ENCODE peak calls at places on chromosomes 7 and 10, in four cellular contexts. N is H1, Z is GM12878, K is IMR-90. W is an unnamed sample.

GRCh38 chr10:102113261-102113955 is 6.8 kb downstream of the LDB1 start:
- DNase-seq in N (no peak), Z (no peak), K (no peak), W (no peak)

GRCh38 chr10:105973252-105973877 is 1191.1 kb downstream of the SORCS1 start:
- DNase-seq in N (no peak), K (no peak), Z (no peak), W (no peak)

GRCh38 chr7:22251906-22252495 is 105.0 kb downstream of the RAPGEF5 start:
- DNase-seq in K (no peak), Z (no peak), N (no peak), W (no peak)

GRCh38 chr7:18356195-18356645 is 139.3 kb upstream of the HDAC9 start:
- DNase-seq in K (peak; percentile 28), Z (no peak), N (no peak), W (peak; percentile 27)

GRCh38 chr7:32506266-32507054 is 11.2 kb downstream of the AVL9 start:
- DNase-seq in N (no peak), K (peak; percentile 90), Z (no peak), W (peak; percentile 69)

GRCh38 chr7:157552295-157552993 is 215.6 kb downstream of the DNAJB6 start:
- DNase-seq in N (no peak), Z (no peak), K (no peak), W (no peak)

GRCh38 chr7:30070052-30070451 is 41.8 kb downstream of the PLEKHA8 start:
- DNase-seq in K (no peak), Z (no peak), N (no peak), W (no peak)

GRCh38 chr10:133123746-133124356 is 36.1 kb downstream of the ADGRA1 start:
- DNase-seq in K (no peak), N (no peak), Z (no peak), W (no peak)

GRCh38 chr7:47653550-47654351 is 71.8 kb upstream of the TNS3 start:
- DNase-seq in Z (no peak), N (no peak), K (peak; percentile 81), W (no peak)

GRCh38 chr10:84540617-84541288 is 212.4 kb downstream of the CCSER2 start:
- DNase-seq in N (peak; percentile 95), Z (no peak), K (peak; percentile 44), W (peak; percentile 85)

GRCh38 chr10:4240641-4241197 is 455.7 kb upstream of the KLF6 start:
- DNase-seq in N (no peak), Z (no peak), K (peak; percentile 96), W (no peak)

GRCh38 chr10:3784510-3785250 is at the start of gene KLF6:
- DNase-seq in K (peak; percentile 28), Z (no peak), N (peak; percentile 70), W (peak; percentile 44)

GRCh38 chr7:23680417-23681405 is 712 bp downstream of the FAM221A start:
- DNase-seq in Z (no peak), N (peak; percentile 72), K (peak; percentile 62), W (no peak)

GRCh38 chr7:80624763-80625162 is 13.7 kb upstream of the CD36 start:
- DNase-seq in N (no peak), Z (no peak), K (no peak), W (no peak)

GRCh38 chr10:5570007-5570655 is 45.4 kb downstream of the CALML3 start:
- DNase-seq in N (no peak), Z (no peak), K (no peak), W (no peak)

GRCh38 chr7:143967398-143967797 is 12.8 kb downstream of the OR2F1 start:
- DNase-seq in Z (no peak), K (no peak), N (no peak), W (no peak)

GRCh38 chr10:62638062-62638477 is 166.4 kb upstream of the ADO start:
- DNase-seq in K (peak; percentile 19), Z (peak; percentile 77), N (no peak), W (no peak)

GRCh38 chr10:121598261-121599249 is at the start of gene FGFR2:
- DNase-seq in Z (no peak), N (peak; percentile 90), K (no peak), W (peak; percentile 68)

GRCh38 chr10:103836273-103836672 is 19.1 kb downstream of the SH3PXD2A start:
- DNase-seq in Z (no peak), N (no peak), K (no peak), W (no peak)

GRCh38 chr10:132326925-132327324 is 5.1 kb upstream of the LRRC27 start:
- DNase-seq in N (no peak), Z (no peak), K (no peak), W (no peak)

GRCh38 chr10:100222529-100222928 is 6.9 kb downstream of the CHUK start:
- DNase-seq in N (no peak), Z (no peak), K (no peak), W (no peak)

GRCh38 chr10:30454744-30455498 is 20.9 kb downstream of the MAP3K8 start:
- DNase-seq in Z (no peak), K (peak; percentile 86), N (no peak), W (no peak)

GRCh38 chr7:2083362-2083761 is 149.4 kb downstream of the MAD1L1 start:
- DNase-seq in Z (no peak), N (no peak), K (no peak), W (no peak)

GRCh38 chr7:45644237-45644636 is 70.1 kb downstream of the ADCY1 start:
- DNase-seq in N (peak; percentile 29), K (no peak), Z (no peak), W (no peak)

GRCh38 chr7:138197306-138197640 is 121.0 kb downstream of the AKR1D1 start:
- DNase-seq in K (no peak), N (no peak), Z (no peak), W (no peak)

GRCh38 chr7:140390466-140391190 is 7.7 kb downstream of the SLC37A3 start:
- DNase-seq in Z (peak; percentile 61), K (peak; percentile 22), N (peak; percentile 47), W (no peak)

GRCh38 chr10:14822879-14823755 is 14.7 kb downstream of the CDNF start:
- DNase-seq in K (peak; percentile 59), N (no peak), Z (no peak), W (peak; percentile 25)
- TF ChIP-seq CHD1 in K (no peak), N (no peak), Z (no peak), W (no peak)

DNA sequence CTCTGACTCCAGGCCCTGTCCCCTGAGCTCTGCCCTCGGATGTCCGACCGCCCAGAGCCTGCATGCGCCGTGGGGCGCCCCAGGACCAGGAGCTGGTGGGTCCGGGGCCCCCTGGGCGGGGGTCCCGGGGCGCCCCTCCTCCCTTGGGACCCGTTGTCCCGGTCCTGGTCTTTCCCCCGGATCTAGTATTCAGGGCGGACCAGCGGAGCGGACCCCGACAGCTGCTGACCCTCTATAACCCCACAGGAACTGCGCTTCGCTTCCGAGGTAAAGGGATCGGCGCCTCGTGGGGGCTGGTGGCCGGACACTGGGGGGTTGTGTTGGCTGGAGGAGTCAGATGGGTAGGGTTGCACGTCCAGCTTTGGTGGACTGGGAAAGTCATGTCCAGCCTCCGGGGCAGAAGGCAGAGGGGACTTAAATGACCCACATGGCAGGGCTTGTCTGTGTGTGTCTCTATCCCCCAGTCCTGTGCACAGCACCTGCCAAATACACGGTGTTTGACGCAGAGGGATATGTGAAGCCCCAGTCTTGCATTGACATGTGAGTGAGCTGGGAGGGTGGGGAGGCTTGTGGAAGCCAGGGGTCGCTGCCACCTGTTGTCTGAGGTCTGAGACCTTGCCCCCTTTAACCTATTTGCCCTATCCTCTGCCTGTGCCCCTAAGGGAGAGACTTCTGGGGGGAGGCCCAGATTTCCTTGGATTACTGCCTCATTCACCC is 548 bp downstream of the MOSPD3 start:
- DNase-seq in K (no peak), Z (no peak), N (peak; percentile 57), W (peak; percentile 45)
- TF ChIP-seq CHD1 in K (no peak), Z (no peak), N (no peak), W (no peak)

GRCh38 chr10:119616879-119617580 is 20.3 kb upstream of the TIAL1 start:
- DNase-seq in N (peak; percentile 64), Z (no peak), K (no peak), W (peak; percentile 49)
- TF ChIP-seq CHD1 in N (no peak), Z (no peak), K (no peak), W (no peak)

GRCh38 chr7:102258749-102259107 is 27.9 kb upstream of the SH2B2 start:
- DNase-seq in Z (no peak), K (peak; percentile 15), N (no peak), W (no peak)

GRCh38 chr7:102261451-102261850 is 25.2 kb upstream of the SH2B2 start:
- DNase-seq in Z (no peak), K (no peak), N (no peak), W (no peak)

GRCh38 chr7:102258073-102258748 is 28.5 kb upstream of the SH2B2 start:
- DNase-seq in Z (no peak), K (no peak), N (no peak), W (no peak)

GRCh38 chr7:102262536-102262935 is 24.1 kb upstream of the SH2B2 start:
- DNase-seq in N (no peak), Z (no peak), K (no peak), W (no peak)

DNA sequence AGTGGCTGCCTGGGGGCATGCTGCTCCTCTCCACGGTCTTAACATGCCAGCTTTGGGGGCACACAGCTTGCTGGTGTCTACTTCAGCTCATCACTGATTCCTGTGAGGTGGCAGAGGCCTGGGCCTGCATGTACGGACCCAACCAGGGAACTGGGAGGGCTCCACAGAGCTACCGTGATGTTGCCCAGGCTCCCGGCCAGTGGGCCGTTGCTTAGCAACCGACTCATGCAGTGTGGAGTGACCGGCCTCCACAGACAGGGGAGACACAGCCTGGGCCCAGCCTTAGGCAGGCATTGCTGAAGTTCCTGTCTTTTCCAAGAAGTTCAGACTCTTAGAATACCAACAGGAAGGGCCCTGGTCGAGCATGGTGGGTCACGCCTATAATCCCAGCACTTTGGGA is 25.8 kb upstream of the SH2B2 start:
- DNase-seq in N (no peak), Z (no peak), K (peak; percentile 68), W (no peak)
- TF ChIP-seq CHD1 in N (no peak), Z (no peak), K (no peak), W (no peak)

GRCh38 chr7:8455426-8455825 is 22.0 kb downstream of the NXPH1 start:
- DNase-seq in Z (no peak), N (no peak), K (no peak), W (no peak)
- TF ChIP-seq CHD1 in Z (no peak), N (no peak), K (no peak), W (no peak)

GRCh38 chr10:112698774-112699173 is 251.3 kb upstream of the TCF7L2 start:
- DNase-seq in Z (no peak), K (no peak), N (peak; percentile 23), W (no peak)

GRCh38 chr10:112695539-112695938 is 248.5 kb downstream of the VTI1A start:
- DNase-seq in Z (no peak), N (no peak), K (no peak), W (no peak)

GRCh38 chr10:112701528-112702295 is 248.3 kb upstream of the TCF7L2 start:
- DNase-seq in N (peak; percentile 13), K (no peak), Z (no peak), W (no peak)

GRCh38 chr10:112696587-112696986 is 249.6 kb downstream of the VTI1A start:
- DNase-seq in Z (no peak), N (no peak), K (peak; percentile 19), W (no peak)

GRCh38 chr10:112700401-112700800 is 249.6 kb upstream of the TCF7L2 start:
- DNase-seq in K (no peak), Z (no peak), N (no peak), W (no peak)
- TF ChIP-seq CHD1 in K (no peak), Z (no peak), N (no peak), W (no peak)

W was measured in K562.